ENCODE peak calls at places on chromosomes 16 and 17, in five cellular contexts. Y is ascending aorta, B is T-helper 17 cell, T is fibroblast of the aortic adventitia, L is progenitor cell of endocrine pancreas. Q is an unnamed sample.
A peak's percentile ranks its signal among the peaks of the same experiment; 100 is the strongest.

GRCh38 chr16:25692734-25693508 is 1.2 kb downstream of the HS3ST4 start:
- DNase-seq in Y (no peak), B (no peak), T (no peak), L (peak; percentile 20), Q (no peak)

GRCh38 chr16:57262841-57263584 is 18.0 kb downstream of the ARL2BP start:
- DNase-seq in Y (no peak), B (no peak), T (no peak), L (no peak), Q (peak; percentile 55)

GRCh38 chr17:28333083-28333746 is 2.1 kb downstream of the IFT20 start:
- DNase-seq in Y (no peak), B (no peak), T (no peak), L (no peak), Q (no peak)

GRCh38 chr16:57757326-57757786 is 21.8 kb downstream of the KATNB1 start:
- DNase-seq in Y (peak; percentile 93), B (peak; percentile 82), T (peak; percentile 74), L (peak; percentile 83), Q (peak; percentile 85)

GRCh38 chr17:7932949-7933348 is 943 bp downstream of the CNTROB start:
- DNase-seq in Y (peak; percentile 76), B (no peak), T (peak; percentile 43), L (no peak), Q (peak; percentile 40)

GRCh38 chr17:596287-596686 is 118.4 kb downstream of the VPS53 start:
- DNase-seq in Y (no peak), B (no peak), T (no peak), L (no peak), Q (no peak)

GRCh38 chr16:22161999-22162657 is at the start of gene SDR42E2:
- DNase-seq in Y (no peak), B (peak; percentile 39), T (no peak), L (peak; percentile 38), Q (no peak)

GRCh38 chr17:32656851-32657250 is 170.1 kb downstream of the CDK5R1 start:
- DNase-seq in Y (no peak), B (no peak), T (no peak), L (no peak), Q (no peak)

GRCh38 chr16:67914758-67915622 is 16.7 kb downstream of the CTRL start:
- DNase-seq in Y (no peak), B (no peak), T (no peak), L (no peak), Q (no peak)

GRCh38 chr16:4327782-4328579 is 12.1 kb downstream of the GLIS2 start:
- DNase-seq in Y (peak; percentile 86), B (no peak), T (peak; percentile 68), L (peak; percentile 69), Q (peak; percentile 92)

GRCh38 chr16:6690741-6691140 is 641.9 kb upstream of the RBFOX1 start:
- DNase-seq in Y (no peak), B (no peak), T (no peak), L (no peak), Q (no peak)

GRCh38 chr16:13168091-13168572 is 266.7 kb downstream of the SHISA9 start:
- DNase-seq in Y (no peak), B (no peak), T (no peak), L (no peak), Q (no peak)

GRCh38 chr16:10619271-10619849 is 39.0 kb upstream of the EMP2 start:
- DNase-seq in Y (no peak), B (no peak), T (no peak), L (no peak), Q (no peak)

GRCh38 chr17:49597928-49598655 is 22.4 kb downstream of the NXPH3 start:
- DNase-seq in Y (no peak), B (no peak), T (peak; percentile 64), L (no peak), Q (no peak)

GRCh38 chr17:10798332-10798749 is 5.6 kb downstream of the TMEM238L start:
- DNase-seq in Y (no peak), B (no peak), T (no peak), L (no peak), Q (no peak)

GRCh38 chr17:50200447-50201225 is 795 bp downstream of the COL1A1 start:
- DNase-seq in Y (peak; percentile 96), B (peak; percentile 64), T (peak; percentile 93), L (peak; percentile 79), Q (peak; percentile 96)

GRCh38 chr17:34711646-34712045 is 132.3 kb downstream of the TMEM132E start:
- DNase-seq in Y (no peak), B (no peak), T (no peak), L (no peak), Q (no peak)

GRCh38 chr17:19648475-19649406 is at the start of gene ALDH3A2:
- DNase-seq in Y (peak; percentile 99), B (peak; percentile 90), T (peak; percentile 91), L (peak; percentile 95), Q (peak; percentile 99)

GRCh38 chr17:73657473-73658116 is 13.3 kb upstream of the SDK2 start:
- DNase-seq in Y (no peak), B (no peak), T (no peak), L (peak; percentile 43), Q (no peak)

GRCh38 chr16:24944206-24944605 is 71.0 kb downstream of the ARHGAP17 start:
- DNase-seq in Y (no peak), B (no peak), T (no peak), L (no peak), Q (no peak)

GRCh38 chr17:38591759-38592241 is 14.0 kb downstream of the SRCIN1 start:
- DNase-seq in Y (no peak), B (no peak), T (no peak), L (no peak), Q (no peak)

GRCh38 chr16:58435779-58436178 is 43.5 kb downstream of the GINS3 start:
- DNase-seq in Y (no peak), B (no peak), T (no peak), L (no peak), Q (no peak)

GRCh38 chr17:19647697-19648474 is 665 bp upstream of the ALDH3A2 start:
- DNase-seq in Y (peak; percentile 90), B (no peak), T (peak; percentile 73), L (peak; percentile 20), Q (peak; percentile 93)

GRCh38 chr16:88365244-88365865 is 17.4 kb upstream of the ZNF469 start:
- DNase-seq in Y (no peak), B (no peak), T (no peak), L (no peak), Q (peak; percentile 11)

GRCh38 chr17:44971776-44972483 is 3.8 kb upstream of the C1QL1 start:
- DNase-seq in Y (no peak), B (no peak), T (no peak), L (no peak), Q (no peak)

GRCh38 chr17:33084755-33085154 is 93.1 kb downstream of the SPACA3 start:
- DNase-seq in Y (no peak), B (no peak), T (no peak), L (no peak), Q (no peak)

GRCh38 chr17:44599298-44600175 is 42.3 kb downstream of the FZD2 start:
- DNase-seq in Y (peak; percentile 93), B (no peak), T (peak; percentile 99), L (no peak), Q (peak; percentile 80)

GRCh38 chr16:83482545-83483162 is 325.1 kb upstream of the HSBP1 start:
- DNase-seq in Y (no peak), B (no peak), T (no peak), L (no peak), Q (no peak)

GRCh38 chr17:42653179-42654124 is 5.6 kb upstream of the TUBG2 start:
- DNase-seq in Y (peak; percentile 78), B (no peak), T (peak; percentile 88), L (no peak), Q (peak; percentile 89)

GRCh38 chr17:4914009-4914408 is 11.1 kb upstream of the CHRNE start:
- DNase-seq in Y (no peak), B (no peak), T (peak; percentile 32), L (no peak), Q (no peak)

GRCh38 chr16:2244301-2244700 is 7.1 kb downstream of the ECI1 start:
- DNase-seq in Y (no peak), B (no peak), T (no peak), L (no peak), Q (no peak)

Q was measured in tibial artery.